ENCODE peak calls at places on chromosomes 12 and 14, in eight cellular contexts. N is astrocyte; X is naive thymus-derived CD4-positive, alpha-beta T cell; D is SK-MEL-5; V is COR-L47; U is effector memory CD4-positive, alpha-beta T cell; Z is fibroblast of lung; B is SHP77 treated with DMSO at 0.1 percent for 48 hours. R is an unnamed sample.

GRCh38 chr12:42125372-42125767 is 19.3 kb downstream of the GXYLT1 start:
- DNase-seq in U (no peak), N (no peak), Z (no peak), V (no peak), B (no peak), X (no peak), D (no peak), R (no peak)

GRCh38 chr12:66061557-66062279 is 68.8 kb downstream of the LLPH start:
- DNase-seq in N (no peak), Z (no peak), B (no peak), V (no peak), U (no peak), X (no peak), D (no peak), R (peak)

GRCh38 chr12:113271853-113272561 is 50.7 kb downstream of the TPCN1 start:
- DNase-seq in X (no peak), U (no peak), B (no peak), Z (peak), N (peak), D (peak), V (no peak), R (peak)

GRCh38 chr14:36874396-36875138 is 212.9 kb downstream of the PAX9 start:
- DNase-seq in N (no peak), U (no peak), D (no peak), V (no peak), Z (no peak), B (peak), X (no peak), R (no peak)

GRCh38 chr12:7832059-7832696 is 40.5 kb downstream of the SLC2A14 start:
- DNase-seq in U (no peak), Z (peak), N (peak), B (no peak), V (no peak), D (peak), X (peak), R (peak)

GRCh38 chr14:35034440-35034833 is 11.6 kb upstream of the FAM177A1 start:
- DNase-seq in X (no peak), V (no peak), D (no peak), N (no peak), U (no peak), Z (no peak), B (no peak), R (no peak)

GRCh38 chr12:64801381-64801780 is 23.1 kb upstream of the TBC1D30 start:
- DNase-seq in V (peak), X (no peak), Z (no peak), D (peak), U (no peak), B (no peak), N (no peak), R (no peak)

GRCh38 chr14:23101986-23102625 is 2.7 kb downstream of the CIROP start:
- DNase-seq in V (no peak), D (no peak), U (no peak), Z (no peak), X (no peak), N (no peak), B (no peak), R (no peak)

GRCh38 chr12:7642876-7643309 is 22.8 kb downstream of the APOBEC1 start:
- DNase-seq in Z (peak), B (no peak), D (peak), X (no peak), V (no peak), N (no peak), U (no peak), R (no peak)

GRCh38 chr12:108757842-108758241 is 26.5 kb upstream of the CORO1C start:
- DNase-seq in Z (no peak), U (no peak), D (no peak), V (no peak), X (no peak), N (no peak), B (peak), R (no peak)

GRCh38 chr14:54594531-54594930 is 27.6 kb downstream of the SAMD4A start:
- DNase-seq in D (no peak), U (no peak), N (peak), B (no peak), X (no peak), Z (peak), V (no peak), R (no peak)

GRCh38 chr14:34331728-34332623 is 130.1 kb downstream of the SPTSSA start:
- DNase-seq in N (peak), U (no peak), X (peak), B (peak), Z (peak), D (peak), V (peak), R (no peak)

GRCh38 chr12:111164833-111165232 is 204.1 kb downstream of the PHETA1 start:
- DNase-seq in D (no peak), U (no peak), Z (no peak), N (no peak), B (no peak), V (no peak), X (no peak), R (no peak)

GRCh38 chr14:24889843-24890242 is 160.1 kb downstream of the STXBP6 start:
- DNase-seq in U (no peak), B (no peak), D (no peak), Z (peak), N (peak), X (no peak), V (no peak), R (no peak)

GRCh38 chr14:71855399-71856036 is 76.7 kb upstream of the RGS6 start:
- DNase-seq in V (peak), X (peak), B (no peak), D (peak), U (no peak), N (peak), Z (peak), R (peak)